ENCODE peak calls at places on chromosomes 7 and 10, in four cellular contexts. X, B, M and I are unnamed samples.

GRCh38 chr10:110504111-110504735 is 6.5 kb downstream of the DUSP5 start:
- DNase-seq in X (peak), B (peak), M (no peak), I (peak)

GRCh38 chr10:21705828-21706176 is 171.8 kb downstream of the MLLT10 start:
- DNase-seq in X (no peak), B (no peak), M (no peak), I (no peak)

GRCh38 chr7:59079-59825 is 133.1 kb upstream of the FAM20C start:
- DNase-seq in X (no peak), B (no peak), M (no peak), I (no peak)

GRCh38 chr7:113134025-113134424 is 15.7 kb upstream of the SMIM30 start:
- DNase-seq in X (no peak), B (no peak), M (no peak), I (no peak)

GRCh38 chr10:109784236-109784635 is 139.1 kb downstream of the XPNPEP1 start:
- DNase-seq in X (peak), B (no peak), M (no peak), I (no peak)

GRCh38 chr10:34666008-34666700 is 148.9 kb downstream of the PARD3 start:
- DNase-seq in X (peak), B (peak), M (no peak), I (peak)

GRCh38 chr7:73899731-73900142 is 38.8 kb downstream of the TMEM270 start:
- DNase-seq in X (peak), B (no peak), M (peak), I (peak)

GRCh38 chr7:108178393-108178792 is 48.2 kb upstream of the LAMB4 start:
- DNase-seq in X (no peak), B (no peak), M (no peak), I (no peak)

GRCh38 chr10:89450901-89451300 is 36.5 kb downstream of the IFIT5 start:
- DNase-seq in X (no peak), B (no peak), M (no peak), I (no peak)

GRCh38 chr7:69756235-69756634 is 158.0 kb downstream of the AUTS2 start:
- DNase-seq in X (peak), B (no peak), M (no peak), I (no peak)

GRCh38 chr7:128530855-128531104 is 54.2 kb downstream of the METTL2B start:
- DNase-seq in X (no peak), B (no peak), M (no peak), I (no peak)

GRCh38 chr7:77459311-77459726 is 43.2 kb upstream of the GSAP start:
- DNase-seq in X (no peak), B (peak), M (no peak), I (no peak)

GRCh38 chr7:50472427-50472826 is 22.3 kb upstream of the FIGNL1 start:
- DNase-seq in X (no peak), B (no peak), M (no peak), I (no peak)

GRCh38 chr10:11864727-11865126 is 41.6 kb downstream of the PROSER2 start:
- DNase-seq in X (no peak), B (no peak), M (no peak), I (no peak)

GRCh38 chr7:48943279-48943990 is 19.1 kb downstream of the CDC14C start:
- DNase-seq in X (no peak), B (no peak), M (no peak), I (no peak)

GRCh38 chr10:29734640-29734979 is 99.8 kb upstream of the SVIL start:
- DNase-seq in X (no peak), B (no peak), M (no peak), I (no peak)

GRCh38 chr7:6167004-6167551 is 105.3 kb downstream of the CYTH3 start:
- DNase-seq in X (no peak), B (no peak), M (no peak), I (no peak)

GRCh38 chr7:5077740-5078139 is 32.1 kb downstream of the RBAK start:
- DNase-seq in X (no peak), B (peak), M (no peak), I (no peak)

GRCh38 chr7:152761116-152761748 is 1.7 kb downstream of the ACTR3B start:
- DNase-seq in X (peak), B (no peak), M (no peak), I (no peak)

GRCh38 chr10:68345621-68346020 is 12.9 kb upstream of the PBLD start:
- DNase-seq in X (no peak), B (no peak), M (no peak), I (no peak)

GRCh38 chr10:82084904-82085303 is 209.9 kb downstream of the NRG3 start:
- DNase-seq in X (no peak), B (no peak), M (no peak), I (no peak)

GRCh38 chr10:87771871-87772500 is 46.0 kb downstream of the ATAD1 start:
- DNase-seq in X (peak), B (peak), M (no peak), I (no peak)

GRCh38 chr10:77251297-77252013 is 386.2 kb downstream of the KCNMA1 start:
- DNase-seq in X (peak), B (peak), M (no peak), I (peak)

GRCh38 chr10:113554214-113554613 is 1.4 kb downstream of the HABP2 start:
- DNase-seq in X (no peak), B (no peak), M (no peak), I (no peak)

GRCh38 chr7:39280337-39280736 is 285.9 kb upstream of the YAE1 start:
- DNase-seq in X (no peak), B (no peak), M (no peak), I (no peak)

GRCh38 chr10:34786464-34786863 is 28.6 kb downstream of the PARD3 start:
- DNase-seq in X (peak), B (no peak), M (no peak), I (no peak)

GRCh38 chr10:121694966-121695340 is 96.7 kb upstream of the FGFR2 start:
- DNase-seq in X (no peak), B (no peak), M (no peak), I (no peak)

GRCh38 chr7:85021090-85021704 is 165.7 kb downstream of the SEMA3D start:
- DNase-seq in X (peak), B (peak), M (no peak), I (no peak)

GRCh38 chr10:63723320-63723719 is 202.1 kb downstream of the REEP3 start:
- DNase-seq in X (no peak), B (no peak), M (no peak), I (no peak)

GRCh38 chr10:31288961-31289360 is 30.1 kb upstream of the ZEB1 start:
- DNase-seq in X (peak), B (no peak), M (no peak), I (no peak)

GRCh38 chr10:80081801-80082750 is 3.6 kb downstream of the TMEM254 start:
- DNase-seq in X (peak), B (peak), M (no peak), I (no peak)

GRCh38 chr10:80921032-80921431 is 383.3 kb downstream of the SH2D4B start:
- DNase-seq in X (no peak), B (no peak), M (no peak), I (no peak)

GRCh38 chr7:117048854-117049321 is 95.6 kb downstream of the ST7 start:
- DNase-seq in X (no peak), B (no peak), M (no peak), I (no peak)

GRCh38 chr7:112036071-112036470 is 170.1 kb downstream of the DOCK4 start:
- DNase-seq in X (no peak), B (no peak), M (no peak), I (no peak)

GRCh38 chr7:100044719-100045118 is 4.9 kb upstream of the ZSCAN21 start:
- DNase-seq in X (no peak), B (peak), M (no peak), I (no peak)

GRCh38 chr7:80218723-80219122 is 84.1 kb downstream of the GNAI1 start:
- DNase-seq in X (peak), B (peak), M (no peak), I (peak)

GRCh38 chr10:102770108-102770482 is 26.3 kb downstream of the WBP1L start:
- DNase-seq in X (no peak), B (no peak), M (no peak), I (no peak)

GRCh38 chr7:2893411-2893861 is 49.3 kb upstream of the GNA12 start:
- DNase-seq in X (no peak), B (no peak), M (no peak), I (peak)

GRCh38 chr7:2892571-2892970 is 48.5 kb upstream of the GNA12 start:
- DNase-seq in X (no peak), B (no peak), M (no peak), I (no peak)

GRCh38 chr7:2897023-2897422 is 52.9 kb upstream of the GNA12 start:
- DNase-seq in X (no peak), B (no peak), M (no peak), I (no peak)

GRCh38 chr7:2896141-2896540 is 52.0 kb upstream of the GNA12 start:
- DNase-seq in X (no peak), B (no peak), M (no peak), I (no peak)

DNA sequence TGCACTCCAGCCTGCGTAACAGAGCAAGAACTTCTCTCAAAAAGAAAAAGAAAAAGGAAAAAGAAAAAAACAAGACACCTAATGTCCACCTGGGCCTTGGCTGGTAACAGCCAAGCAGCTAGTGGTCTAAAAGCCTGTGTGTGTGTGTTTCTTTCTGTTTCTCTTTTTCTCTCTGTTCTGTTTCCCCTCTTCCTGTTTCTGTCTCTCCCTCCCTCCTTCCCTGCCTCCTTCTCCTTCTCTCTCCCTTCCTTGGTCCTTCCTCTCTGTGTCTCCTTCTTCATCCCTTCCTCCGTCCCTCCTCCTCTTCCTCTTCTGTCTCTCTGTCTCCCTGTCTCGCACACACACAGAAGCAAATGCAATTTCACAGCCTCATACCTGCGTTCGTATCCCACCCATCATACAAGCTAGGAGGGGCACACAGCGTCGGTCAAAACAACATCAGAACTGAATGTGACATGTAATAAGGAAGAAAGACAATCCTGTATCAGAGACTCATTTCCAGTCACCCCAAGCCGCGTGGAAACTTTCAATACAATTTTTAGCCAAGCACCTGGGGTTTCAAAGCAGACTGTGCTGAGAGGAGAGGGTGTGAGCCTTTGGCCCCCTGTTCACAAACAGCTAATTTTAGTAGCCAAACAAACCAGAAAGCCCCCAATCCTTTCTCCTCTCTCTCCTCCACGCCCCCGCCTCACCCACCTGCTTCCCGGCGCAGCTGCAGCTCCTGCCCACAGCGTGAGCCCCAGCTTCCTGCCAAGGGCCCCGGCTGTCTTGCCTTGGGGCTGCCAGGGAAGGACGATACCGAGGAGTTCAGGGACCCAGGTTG is 50.2 kb upstream of the GNA12 start:
- DNase-seq in X (no peak), B (no peak), M (no peak), I (no peak)
- H3K4me3 ChIP-seq in X (no peak), B (no peak), M (no peak), I (no peak)

DNA sequence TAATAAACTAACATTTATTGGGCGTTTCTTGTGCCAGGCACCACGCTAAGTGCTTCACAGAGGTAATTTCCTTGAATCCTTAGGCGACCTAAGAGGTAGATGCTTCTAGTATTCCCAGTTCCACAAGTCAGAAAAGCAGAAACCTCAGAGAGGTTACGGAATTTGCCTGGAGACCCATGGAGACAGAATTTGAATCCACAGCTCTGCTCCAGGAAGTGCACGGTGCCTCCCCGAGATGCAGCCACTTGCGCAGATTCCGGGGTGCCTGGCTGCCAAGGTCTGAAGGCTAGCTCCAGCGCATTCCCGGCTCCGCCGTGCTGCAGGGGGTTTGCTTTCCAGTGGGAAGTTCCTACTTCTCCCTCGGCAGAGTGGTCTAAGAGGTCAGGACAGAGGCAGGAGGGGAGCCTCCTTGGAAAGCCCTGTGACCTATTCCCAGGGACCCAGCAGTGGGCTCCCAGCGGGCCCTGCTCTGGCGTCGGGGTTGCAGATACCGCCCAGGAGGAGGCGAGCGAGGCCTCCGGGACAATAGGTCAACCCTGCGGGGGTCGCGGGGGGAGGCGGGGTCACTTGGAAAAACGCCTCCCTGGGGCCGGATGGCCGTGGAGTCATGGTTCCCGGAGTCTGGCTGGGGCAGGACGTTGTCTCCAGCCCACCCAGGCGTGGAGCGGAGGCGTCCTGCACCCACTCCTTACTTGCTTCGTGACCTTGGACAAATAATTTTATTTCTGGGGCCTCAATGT is 10.1 kb upstream of the NKX2-3 start:
- DNase-seq in X (no peak), B (no peak), M (no peak), I (no peak)
- H3K4me3 ChIP-seq in X (no peak), B (no peak), M (no peak), I (no peak)

DNA sequence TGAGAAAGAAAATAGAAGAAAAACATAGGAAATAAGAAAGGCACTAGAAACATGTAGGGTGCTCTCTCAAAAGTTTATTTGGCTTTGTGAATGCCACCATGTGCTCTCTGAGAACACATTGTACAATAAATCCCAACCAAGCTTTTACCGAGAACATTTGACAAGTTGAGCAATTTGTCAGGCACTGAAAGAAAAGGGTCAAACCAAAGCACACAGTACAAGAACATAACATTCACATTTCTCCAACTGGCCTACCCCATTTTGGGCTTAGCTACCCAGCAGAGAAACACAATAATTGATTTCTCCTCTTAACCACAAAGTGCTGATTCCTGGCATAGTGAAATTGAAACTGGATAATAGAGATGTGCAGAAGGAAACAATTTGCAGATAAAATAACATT is 69.2 kb upstream of the SLC39A12 start:
- DNase-seq in X (peak), B (no peak), M (no peak), I (no peak)
- H3K4me3 ChIP-seq in X (no peak), B (no peak), M (no peak), I (no peak)

DNA sequence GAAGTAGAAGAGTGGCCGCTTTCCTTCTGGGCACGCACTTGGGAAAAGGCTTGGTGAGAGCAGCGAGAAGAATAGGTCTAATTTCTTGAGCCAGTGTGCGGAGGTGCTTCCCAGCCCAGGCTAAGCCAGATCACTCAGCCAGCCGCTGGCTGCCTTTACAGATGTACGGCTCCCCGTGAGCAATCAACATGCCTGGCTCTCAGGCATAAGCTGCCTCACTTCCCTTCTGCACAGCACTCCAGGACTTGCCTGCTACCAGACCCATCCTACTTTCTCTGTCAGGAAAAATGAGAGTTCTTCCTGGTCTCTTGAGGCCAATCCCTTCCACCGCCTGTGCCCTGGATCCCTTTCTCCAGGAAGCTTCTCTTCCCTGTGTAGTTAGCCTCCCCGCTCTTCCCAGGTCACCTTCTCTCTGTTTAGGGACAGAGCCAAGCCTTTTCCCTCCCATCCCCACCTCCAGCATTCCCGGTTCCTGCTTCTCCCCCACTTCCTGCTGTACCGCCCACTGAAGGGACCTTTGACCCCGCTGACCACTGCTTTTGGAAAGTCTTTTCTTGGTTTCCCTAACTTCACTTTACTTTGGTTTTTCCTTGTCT is 1.1 kb upstream of the ACTR3C start:
- DNase-seq in X (no peak), B (no peak), M (no peak), I (no peak)
- H3K4me3 ChIP-seq in X (no peak), B (no peak), M (peak), I (no peak)

DNA sequence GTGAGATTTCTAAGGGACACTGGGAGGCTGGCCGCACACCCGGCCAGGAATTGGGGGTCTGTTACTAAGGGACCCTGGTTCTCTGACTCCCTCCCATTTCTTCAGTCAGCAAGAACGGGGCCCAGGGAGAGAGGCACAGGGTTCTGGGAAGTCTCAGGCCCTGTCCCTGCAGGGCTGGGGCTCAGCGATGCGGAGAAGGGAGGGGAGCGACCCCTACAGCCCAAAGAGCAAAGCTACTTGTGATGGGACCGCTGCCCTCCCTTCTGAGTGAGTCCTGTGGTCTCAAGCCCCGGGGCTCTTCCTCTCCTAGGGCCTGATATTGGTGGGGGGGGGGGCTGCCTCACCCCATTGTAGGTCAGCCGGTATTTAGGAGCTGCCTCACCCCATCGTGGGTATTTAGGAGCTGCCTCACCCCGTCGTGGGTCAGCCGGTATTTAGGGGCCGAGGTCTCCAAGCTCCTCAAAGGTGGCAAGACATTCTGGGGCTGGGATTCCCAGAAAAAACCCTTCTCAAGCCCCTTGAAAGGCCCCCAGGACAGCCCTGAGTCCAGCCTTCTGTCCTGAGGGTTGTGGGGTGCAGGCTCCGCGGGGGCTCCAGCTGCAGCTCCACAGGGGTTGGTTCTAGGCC is 16.9 kb upstream of the NKX6-2 start:
- DNase-seq in X (no peak), B (no peak), M (no peak), I (no peak)
- H3K4me3 ChIP-seq in X (no peak), B (no peak), M (no peak), I (no peak)

DNA sequence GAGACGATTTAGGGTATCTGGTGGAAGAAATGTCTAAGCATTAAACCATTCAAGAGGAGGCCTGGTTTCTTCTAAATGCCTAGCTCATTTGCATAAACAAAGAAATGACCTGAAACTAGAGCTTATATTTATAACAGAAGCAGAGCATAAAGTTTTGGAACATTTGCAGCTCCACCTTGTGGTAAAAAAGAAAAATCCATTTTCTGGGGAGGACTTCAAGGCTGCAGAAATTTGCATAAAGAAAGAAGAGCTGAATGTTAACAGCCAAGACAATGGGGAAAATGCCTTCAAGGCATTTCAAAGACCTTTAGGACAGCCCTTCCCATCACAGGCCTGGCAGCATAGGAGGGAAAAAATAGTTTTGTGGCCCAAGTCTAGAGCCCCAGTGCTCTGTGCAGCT is 362.0 kb downstream of the ZNF248 start:
- DNase-seq in X (peak), B (peak), M (no peak), I (no peak)
- H3K4me3 ChIP-seq in X (no peak), B (no peak), M (no peak), I (no peak)

GRCh38 chr10:129939416-129940275 is 24.4 kb downstream of the EBF3 start:
- DNase-seq in X (no peak), B (no peak), M (peak), I (no peak)
- H3K4me3 ChIP-seq in X (no peak), B (no peak), M (peak), I (no peak)